ENCODE peak calls at places on chromosomes 12 and 14, in six cellular contexts. One of them, this sample, is unnamed.

GRCh38 chr12:127773520-127773919 is 493.4 kb upstream of the TMEM132C start:
- DNase-seq in ecto neural progenitor cell: peak; percentile 58
- DNase-seq in heart left ventricle: no peak
- DNase-seq in PC-9: no peak
- DNase-seq in AG09319: no peak
- DNase-seq in HT-29: peak; percentile 45
- DNase-seq in this sample: no peak

GRCh38 chr14:47262801-47263200 is 412.6 kb downstream of the MDGA2 start:
- DNase-seq in AG09319: no peak
- DNase-seq in PC-9: no peak
- DNase-seq in heart left ventricle: no peak
- DNase-seq in ecto neural progenitor cell: no peak
- DNase-seq in HT-29: no peak
- DNase-seq in this sample: no peak

GRCh38 chr12:50017653-50018052 is 7.6 kb downstream of the RACGAP1 start:
- DNase-seq in heart left ventricle: no peak
- DNase-seq in HT-29: no peak
- DNase-seq in AG09319: no peak
- DNase-seq in ecto neural progenitor cell: no peak
- DNase-seq in PC-9: no peak
- DNase-seq in this sample: no peak

GRCh38 chr12:119115296-119115905 is 63.3 kb upstream of the HSPB8 start:
- DNase-seq in heart left ventricle: peak; percentile 35
- DNase-seq in AG09319: peak; percentile 7
- DNase-seq in HT-29: peak; percentile 77
- DNase-seq in ecto neural progenitor cell: peak; percentile 68
- DNase-seq in PC-9: no peak
- DNase-seq in this sample: peak; percentile 63

GRCh38 chr12:106033161-106033675 is 105.5 kb downstream of the NUAK1 start:
- DNase-seq in HT-29: no peak
- DNase-seq in ecto neural progenitor cell: no peak
- DNase-seq in PC-9: peak; percentile 42
- DNase-seq in heart left ventricle: no peak
- DNase-seq in AG09319: no peak
- DNase-seq in this sample: no peak

GRCh38 chr14:54182419-54183040 is 214.3 kb upstream of the CDKN3 start:
- DNase-seq in HT-29: no peak
- DNase-seq in heart left ventricle: no peak
- DNase-seq in ecto neural progenitor cell: no peak
- DNase-seq in PC-9: peak; percentile 53
- DNase-seq in AG09319: no peak
- DNase-seq in this sample: peak; percentile 14

GRCh38 chr12:47247418-47247817 is 167.7 kb upstream of the AMIGO2 start:
- DNase-seq in heart left ventricle: no peak
- DNase-seq in PC-9: peak; percentile 81
- DNase-seq in ecto neural progenitor cell: no peak
- DNase-seq in AG09319: no peak
- DNase-seq in HT-29: peak; percentile 81
- DNase-seq in this sample: peak; percentile 61

GRCh38 chr14:35331605-35332516 is 39.7 kb downstream of the PSMA6 start:
- DNase-seq in HT-29: peak; percentile 90
- DNase-seq in PC-9: peak; percentile 94
- DNase-seq in AG09319: no peak
- DNase-seq in heart left ventricle: no peak
- DNase-seq in ecto neural progenitor cell: no peak
- DNase-seq in this sample: peak; percentile 90

GRCh38 chr12:81692008-81692407 is 67.1 kb downstream of the PPFIA2 start:
- DNase-seq in AG09319: no peak
- DNase-seq in HT-29: no peak
- DNase-seq in ecto neural progenitor cell: no peak
- DNase-seq in heart left ventricle: no peak
- DNase-seq in PC-9: no peak
- DNase-seq in this sample: peak; percentile 20

GRCh38 chr14:51603495-51603894 is 48.2 kb upstream of the FRMD6 start:
- DNase-seq in heart left ventricle: no peak
- DNase-seq in HT-29: no peak
- DNase-seq in PC-9: no peak
- DNase-seq in AG09319: no peak
- DNase-seq in ecto neural progenitor cell: no peak
- DNase-seq in this sample: no peak

GRCh38 chr12:121404734-121405133 is 4.8 kb downstream of the RNF34 start:
- DNase-seq in HT-29: peak; percentile 36
- DNase-seq in ecto neural progenitor cell: no peak
- DNase-seq in heart left ventricle: no peak
- DNase-seq in PC-9: no peak
- DNase-seq in AG09319: no peak
- DNase-seq in this sample: no peak

GRCh38 chr12:29991924-29992323 is 208.2 kb upstream of the TMTC1 start:
- DNase-seq in heart left ventricle: no peak
- DNase-seq in HT-29: no peak
- DNase-seq in AG09319: no peak
- DNase-seq in PC-9: no peak
- DNase-seq in ecto neural progenitor cell: no peak
- DNase-seq in this sample: no peak

GRCh38 chr12:49655595-49656236 is 32.4 kb downstream of the PRPF40B start:
- DNase-seq in heart left ventricle: no peak
- DNase-seq in HT-29: no peak
- DNase-seq in PC-9: no peak
- DNase-seq in ecto neural progenitor cell: no peak
- DNase-seq in AG09319: no peak
- DNase-seq in this sample: no peak

GRCh38 chr14:20632831-20633771 is 8.4 kb downstream of the OR6S1 start:
- DNase-seq in ecto neural progenitor cell: peak; percentile 80
- DNase-seq in heart left ventricle: no peak
- DNase-seq in AG09319: peak; percentile 58
- DNase-seq in HT-29: peak; percentile 73
- DNase-seq in PC-9: peak; percentile 75
- DNase-seq in this sample: peak; percentile 69

GRCh38 chr14:105591052-105591451 is 64.7 kb downstream of the TMEM121 start:
- DNase-seq in PC-9: no peak
- DNase-seq in heart left ventricle: no peak
- DNase-seq in AG09319: no peak
- DNase-seq in ecto neural progenitor cell: no peak
- DNase-seq in HT-29: no peak
- DNase-seq in this sample: no peak

GRCh38 chr12:100289011-100289410 is 22.0 kb downstream of the SCYL2 start:
- DNase-seq in PC-9: no peak
- DNase-seq in heart left ventricle: no peak
- DNase-seq in HT-29: no peak
- DNase-seq in ecto neural progenitor cell: no peak
- DNase-seq in AG09319: no peak
- DNase-seq in this sample: no peak

GRCh38 chr12:12405882-12406281 is 49.0 kb downstream of the BORCS5 start:
- DNase-seq in ecto neural progenitor cell: no peak
- DNase-seq in HT-29: peak; percentile 76
- DNase-seq in AG09319: no peak
- DNase-seq in PC-9: no peak
- DNase-seq in heart left ventricle: no peak
- DNase-seq in this sample: peak; percentile 49

GRCh38 chr12:13156277-13156676 is 40.2 kb upstream of the EMP1 start:
- DNase-seq in PC-9: no peak
- DNase-seq in HT-29: no peak
- DNase-seq in ecto neural progenitor cell: no peak
- DNase-seq in heart left ventricle: no peak
- DNase-seq in AG09319: no peak
- DNase-seq in this sample: no peak

GRCh38 chr14:34252227-34252626 is 209.8 kb downstream of the SPTSSA start:
- DNase-seq in AG09319: no peak
- DNase-seq in heart left ventricle: no peak
- DNase-seq in PC-9: no peak
- DNase-seq in ecto neural progenitor cell: no peak
- DNase-seq in HT-29: no peak
- DNase-seq in this sample: no peak

GRCh38 chr12:89344862-89345202 is 7.5 kb downstream of the DUSP6 start:
- DNase-seq in heart left ventricle: no peak
- DNase-seq in AG09319: no peak
- DNase-seq in PC-9: no peak
- DNase-seq in HT-29: no peak
- DNase-seq in ecto neural progenitor cell: no peak
- DNase-seq in this sample: no peak

GRCh38 chr14:102063092-102063807 is 23.6 kb downstream of the HSP90AA1 start:
- DNase-seq in ecto neural progenitor cell: peak; percentile 77
- DNase-seq in heart left ventricle: peak; percentile 86
- DNase-seq in PC-9: peak; percentile 97
- DNase-seq in AG09319: peak; percentile 55
- DNase-seq in HT-29: peak; percentile 89
- DNase-seq in this sample: peak; percentile 90

GRCh38 chr14:105499256-105500035 is 8.4 kb downstream of the TEDC1 start:
- DNase-seq in AG09319: no peak
- DNase-seq in ecto neural progenitor cell: peak; percentile 71
- DNase-seq in HT-29: no peak
- DNase-seq in heart left ventricle: peak; percentile 23
- DNase-seq in PC-9: no peak
- DNase-seq in this sample: no peak

GRCh38 chr12:47188576-47189441 is 109.0 kb upstream of the AMIGO2 start:
- DNase-seq in AG09319: peak; percentile 89
- DNase-seq in HT-29: peak; percentile 18
- DNase-seq in ecto neural progenitor cell: no peak
- DNase-seq in PC-9: peak; percentile 39
- DNase-seq in heart left ventricle: no peak
- DNase-seq in this sample: no peak

GRCh38 chr12:6899837-6900519 is 4.6 kb upstream of the LRRC23 start:
- DNase-seq in PC-9: no peak
- DNase-seq in HT-29: peak; percentile 75
- DNase-seq in ecto neural progenitor cell: no peak
- DNase-seq in heart left ventricle: peak; percentile 69
- DNase-seq in AG09319: no peak
- DNase-seq in this sample: no peak

GRCh38 chr12:93803408-93803807 is 126.2 kb downstream of the CRADD start:
- DNase-seq in PC-9: no peak
- DNase-seq in heart left ventricle: no peak
- DNase-seq in HT-29: no peak
- DNase-seq in AG09319: peak; percentile 75
- DNase-seq in ecto neural progenitor cell: no peak
- DNase-seq in this sample: no peak

GRCh38 chr14:100581228-100582145 is 5.7 kb downstream of the BEGAIN start:
- DNase-seq in HT-29: no peak
- DNase-seq in PC-9: no peak
- DNase-seq in AG09319: no peak
- DNase-seq in heart left ventricle: no peak
- DNase-seq in ecto neural progenitor cell: no peak
- DNase-seq in this sample: no peak

GRCh38 chr12:72276212-72276865 is 4.2 kb downstream of the TRHDE start:
- DNase-seq in heart left ventricle: no peak
- DNase-seq in HT-29: no peak
- DNase-seq in AG09319: no peak
- DNase-seq in PC-9: no peak
- DNase-seq in ecto neural progenitor cell: no peak
- DNase-seq in this sample: no peak

GRCh38 chr14:100059433-100059781 is 5.8 kb upstream of the EVL start:
- DNase-seq in heart left ventricle: no peak
- DNase-seq in AG09319: no peak
- DNase-seq in PC-9: peak; percentile 88
- DNase-seq in HT-29: peak; percentile 64
- DNase-seq in ecto neural progenitor cell: no peak
- DNase-seq in this sample: no peak

GRCh38 chr12:8867786-8868185 is 45.4 kb downstream of the A2ML1 start:
- DNase-seq in HT-29: no peak
- DNase-seq in heart left ventricle: no peak
- DNase-seq in ecto neural progenitor cell: no peak
- DNase-seq in PC-9: no peak
- DNase-seq in AG09319: no peak
- DNase-seq in this sample: no peak

GRCh38 chr12:3463927-3464326 is 27.1 kb upstream of the PRMT8 start:
- DNase-seq in HT-29: peak; percentile 68
- DNase-seq in ecto neural progenitor cell: no peak
- DNase-seq in AG09319: no peak
- DNase-seq in PC-9: no peak
- DNase-seq in heart left ventricle: no peak
- DNase-seq in this sample: peak; percentile 28

GRCh38 chr12:5921966-5922365 is 23.1 kb downstream of the ANO2 start:
- DNase-seq in PC-9: no peak
- DNase-seq in ecto neural progenitor cell: peak; percentile 48
- DNase-seq in AG09319: no peak
- DNase-seq in HT-29: no peak
- DNase-seq in heart left ventricle: no peak
- DNase-seq in this sample: no peak

GRCh38 chr14:103310576-103311095 is 23.4 kb upstream of the EIF5 start:
- DNase-seq in heart left ventricle: no peak
- DNase-seq in AG09319: no peak
- DNase-seq in HT-29: no peak
- DNase-seq in ecto neural progenitor cell: no peak
- DNase-seq in PC-9: no peak
- DNase-seq in this sample: no peak

GRCh38 chr12:76030378-76031080 is 1.0 kb downstream of the PHLDA1 start:
- DNase-seq in ecto neural progenitor cell: peak; percentile 71
- DNase-seq in PC-9: no peak
- DNase-seq in HT-29: peak; percentile 42
- DNase-seq in AG09319: no peak
- DNase-seq in heart left ventricle: peak; percentile 37
- DNase-seq in this sample: peak; percentile 45

GRCh38 chr12:32005496-32006125 is 46.4 kb downstream of the RESF1 start:
- DNase-seq in ecto neural progenitor cell: no peak
- DNase-seq in HT-29: no peak
- DNase-seq in PC-9: no peak
- DNase-seq in heart left ventricle: no peak
- DNase-seq in AG09319: no peak
- DNase-seq in this sample: no peak

GRCh38 chr14:106044949-106045596 is 518.7 kb downstream of the TMEM121 start:
- DNase-seq in AG09319: no peak
- DNase-seq in HT-29: peak; percentile 62
- DNase-seq in heart left ventricle: peak; percentile 22
- DNase-seq in ecto neural progenitor cell: no peak
- DNase-seq in PC-9: no peak
- DNase-seq in this sample: peak; percentile 67

GRCh38 chr12:49131973-49132461 is 822 bp upstream of the TUBA1B start:
- DNase-seq in HT-29: peak; percentile 68
- DNase-seq in ecto neural progenitor cell: no peak
- DNase-seq in heart left ventricle: no peak
- DNase-seq in AG09319: no peak
- DNase-seq in PC-9: no peak
- DNase-seq in this sample: no peak

This sample was measured in Calu3.